ENCODE peak calls at places on chromosomes 11 and 22, in four cellular contexts. R is IMR-90, X is neuronal stem cell, V is H1. Q is an unnamed sample.

GRCh38 chr22:37211853-37212173 is 464 bp downstream of the SSTR3 start:
- DNase-seq in V (no peak), R (no peak), X (no peak), Q (no peak)

GRCh38 chr11:44632466-44633123 is 67.1 kb downstream of the CD82 start:
- DNase-seq in X (no peak), V (no peak), R (no peak), Q (peak; percentile 41)

GRCh38 chr11:86219291-86220193 is 25.0 kb upstream of the EED start:
- DNase-seq in X (no peak), V (no peak), R (no peak), Q (no peak)

GRCh38 chr11:65786008-65786785 is 666 bp upstream of the OVOL1 start:
- DNase-seq in V (no peak), X (no peak), R (no peak), Q (peak; percentile 60)

GRCh38 chr11:86101493-86101892 is 32.6 kb upstream of the PICALM start:
- DNase-seq in X (no peak), R (peak; percentile 54), V (no peak), Q (no peak)

GRCh38 chr22:46561435-46561905 is 24.1 kb upstream of the CELSR1 start:
- DNase-seq in R (peak; percentile 23), V (no peak), X (no peak), Q (no peak)

GRCh38 chr22:47663615-47664605 is 901.5 kb downstream of the TBC1D22A start:
- DNase-seq in V (no peak), R (no peak), X (no peak), Q (no peak)

GRCh38 chr11:35875466-35875865 is 68.4 kb upstream of the LDLRAD3 start:
- DNase-seq in X (no peak), R (no peak), V (no peak), Q (no peak)

GRCh38 chr11:77687088-77687487 is 49.5 kb upstream of the CLNS1A start:
- DNase-seq in R (no peak), V (no peak), X (no peak), Q (no peak)

GRCh38 chr22:34281738-34282137 is 361.5 kb upstream of the LARGE1 start:
- DNase-seq in V (no peak), R (no peak), X (no peak), Q (no peak)

GRCh38 chr11:19713221-19714092 is 820 bp downstream of the NAV2 start:
- DNase-seq in V (no peak), X (no peak), R (no peak), Q (peak; percentile 11)

GRCh38 chr22:17167486-17167885 is 8.4 kb upstream of the HDHD5 start:
- DNase-seq in V (no peak), R (no peak), X (no peak), Q (no peak)

GRCh38 chr11:69471329-69472052 is 10.0 kb upstream of the LINC01488 start:
- DNase-seq in R (peak; percentile 61), X (peak; percentile 68), V (no peak), Q (peak; percentile 4)

GRCh38 chr11:44865866-44866272 is 84.8 kb downstream of the TP53I11 start:
- DNase-seq in X (no peak), V (no peak), R (no peak), Q (no peak)

GRCh38 chr11:31953803-31954327 is 137.0 kb upstream of the RCN1 start:
- DNase-seq in X (no peak), V (no peak), R (no peak), Q (no peak)

GRCh38 chr11:35116245-35116644 is 22.7 kb upstream of the CD44 start:
- DNase-seq in V (no peak), R (no peak), X (no peak), Q (no peak)

GRCh38 chr22:31893460-31893859 is 50.9 kb upstream of the YWHAH start:
- DNase-seq in R (no peak), V (no peak), X (no peak), Q (no peak)

GRCh38 chr22:43236401-43237166 is 49.6 kb upstream of the TTLL12 start:
- DNase-seq in X (no peak), V (no peak), R (no peak), Q (no peak)

GRCh38 chr11:46743693-46744339 is 24.8 kb downstream of the F2 start:
- DNase-seq in V (no peak), R (peak; percentile 39), X (no peak), Q (no peak)

GRCh38 chr11:33778682-33779081 is 4.4 kb upstream of the FBXO3 start:
- DNase-seq in R (peak; percentile 83), V (no peak), X (no peak), Q (no peak)

GRCh38 chr11:73539506-73540084 is 58.3 kb downstream of the FAM168A start:
- DNase-seq in V (no peak), R (no peak), X (no peak), Q (no peak)

GRCh38 chr11:62542750-62543567 is 3.6 kb downstream of the AHNAK start:
- DNase-seq in R (peak; percentile 70), V (no peak), X (peak; percentile 76), Q (peak; percentile 79)

GRCh38 chr11:75820636-75821035 is 5.6 kb downstream of the UVRAG start:
- DNase-seq in V (no peak), R (peak; percentile 62), X (no peak), Q (no peak)

DNA sequence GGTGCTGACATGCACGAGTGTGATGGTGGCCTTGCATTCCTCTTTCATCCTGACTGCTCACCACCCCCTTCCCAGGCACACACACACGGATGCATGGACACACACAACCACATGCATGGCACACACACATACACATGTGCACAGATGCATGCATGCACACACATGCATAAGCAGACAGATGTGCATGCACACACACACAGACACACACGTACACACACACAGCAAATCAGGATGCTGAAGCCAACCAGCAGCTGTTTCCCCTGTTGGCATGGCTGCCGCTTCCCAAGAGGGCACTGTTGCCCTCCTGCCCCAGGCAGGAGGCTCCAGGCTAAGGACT is 15.3 kb downstream of the OSBPL5 start:
- DNase-seq in R (no peak), X (no peak), V (no peak), Q (no peak)
- H3K14ac ChIP-seq in R (no peak overlapping the region), X (peak overlapping the region; percentile 25), V (no peak overlapping the region), Q (no peak overlapping the region)

GRCh38 chr22:50482107-50483074 is 1.0 kb downstream of the ADM2 start:
- DNase-seq in X (no peak), R (no peak), V (no peak), Q (no peak)

GRCh38 chr22:50479686-50480085 is 1.7 kb upstream of the ADM2 start:
- DNase-seq in R (no peak), V (no peak), X (no peak), Q (no peak)

GRCh38 chr22:50481045-50481439 is 301 bp upstream of the ADM2 start:
- DNase-seq in R (no peak), X (no peak), V (no peak), Q (no peak)

GRCh38 chr22:50483106-50483505 is 1.8 kb downstream of the ADM2 start:
- DNase-seq in V (no peak), X (no peak), R (no peak), Q (no peak)

GRCh38 chr22:50481440-50482106 is at the start of gene ADM2:
- DNase-seq in V (no peak), R (no peak), X (peak; percentile 49), Q (peak; percentile 60)
- H3K14ac ChIP-seq in V (no peak within 1 kb of the TSS), R (peak within 1 kb of the TSS; percentile 85), X (peak within 1 kb of the TSS; percentile 63), Q (peak within 1 kb of the TSS; percentile 75)

GRCh38 chr22:44997060-44997459 is 12.7 kb downstream of the PHF21B start:
- DNase-seq in X (no peak), V (no peak), R (no peak), Q (no peak)
- H3K14ac ChIP-seq in X (peak overlapping the region; percentile 92), V (no peak overlapping the region), R (no peak overlapping the region), Q (no peak overlapping the region)

GRCh38 chr11:88175004-88175706 is at the start of gene RAB38:
- DNase-seq in V (peak; percentile 38), X (peak; percentile 41), R (peak; percentile 21), Q (peak; percentile 59)

GRCh38 chr11:88171982-88172381 is 3.3 kb downstream of the RAB38 start:
- DNase-seq in V (no peak), X (no peak), R (no peak), Q (peak; percentile 83)

GRCh38 chr11:88175707-88176066 is 444 bp upstream of the RAB38 start:
- DNase-seq in X (no peak), V (no peak), R (peak; percentile 7), Q (no peak)

GRCh38 chr11:88178211-88178610 is 3.0 kb upstream of the RAB38 start:
- DNase-seq in X (no peak), V (no peak), R (peak; percentile 32), Q (no peak)

GRCh38 chr11:88174627-88175003 is 628 bp downstream of the RAB38 start:
- DNase-seq in X (peak; percentile 29), V (peak; percentile 5), R (peak; percentile 86), Q (peak; percentile 17)
- H3K14ac ChIP-seq in X (no peak overlapping the region), V (no peak overlapping the region), R (no peak overlapping the region), Q (no peak overlapping the region)

DNA sequence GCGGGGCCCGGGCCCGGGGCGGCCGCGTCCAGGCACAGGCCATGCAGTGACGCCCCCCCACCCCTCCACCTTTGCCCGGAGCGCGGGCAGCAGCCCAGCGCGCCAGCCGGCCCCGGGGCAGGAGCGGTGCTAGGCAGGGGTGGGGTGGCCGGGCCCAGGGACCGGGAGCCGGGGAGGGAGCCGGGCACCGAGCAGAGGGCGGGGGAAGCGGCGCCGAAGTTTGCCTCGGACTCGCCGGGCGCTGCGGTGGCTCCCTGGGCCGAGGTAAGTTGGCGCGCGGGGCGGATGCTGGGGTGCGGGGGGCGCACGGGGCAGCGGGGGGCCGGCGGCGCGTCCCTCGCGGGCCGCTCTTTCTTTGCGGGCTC is 332 bp downstream of the TEAD1 start:
- DNase-seq in X (no peak), V (no peak), R (no peak), Q (no peak)
- H3K14ac ChIP-seq in X (no peak overlapping the region), V (no peak overlapping the region), R (no peak overlapping the region), Q (peak overlapping the region; percentile 86)

DNA sequence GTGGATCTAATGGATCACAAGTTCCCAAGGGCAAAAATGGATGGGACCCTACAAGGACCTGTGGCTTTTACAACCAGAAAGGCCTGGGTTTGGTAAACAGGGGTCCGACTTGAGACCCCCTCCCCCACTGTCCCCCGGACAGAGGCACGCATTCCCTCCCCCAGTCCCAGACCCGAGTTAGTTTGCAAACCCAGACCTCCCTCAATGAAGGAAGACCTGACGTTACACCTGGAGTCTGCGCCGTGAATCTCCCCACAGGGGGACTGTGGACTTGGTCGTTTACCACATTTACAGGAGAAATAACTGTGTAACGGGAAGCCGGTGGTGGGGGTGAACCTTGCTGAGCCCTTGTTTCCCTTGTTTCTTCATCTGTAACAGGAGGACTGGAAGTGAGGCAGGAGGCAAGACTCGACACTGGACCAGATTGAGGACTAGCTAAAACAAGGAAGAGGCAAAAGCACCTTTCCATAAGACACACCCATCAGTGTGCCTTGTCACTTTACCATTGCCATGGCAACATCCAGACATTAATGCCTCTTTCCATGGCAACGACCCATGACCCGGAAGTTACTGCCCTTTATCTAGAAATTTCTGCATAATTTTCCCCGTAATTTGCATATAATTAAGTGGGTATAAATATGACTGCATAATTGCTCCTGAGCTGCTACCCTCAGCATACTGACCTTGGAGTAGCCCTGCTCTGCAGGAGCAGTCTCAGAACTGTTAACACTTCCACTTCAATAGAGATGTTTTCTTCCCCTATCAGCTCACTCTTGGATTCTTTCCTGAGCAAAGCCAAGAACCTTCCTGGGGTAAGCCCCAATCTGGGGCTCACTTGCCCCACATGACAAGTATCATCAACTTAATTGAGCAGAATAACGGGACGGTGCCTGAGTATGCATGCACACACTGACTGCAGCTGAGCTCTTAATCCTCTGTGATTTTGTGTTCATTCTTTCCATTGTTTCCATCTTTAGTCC is 25.4 kb downstream of the PDGFB start:
- DNase-seq in R (no peak), X (no peak), V (no peak), Q (peak; percentile 51)
- H3K14ac ChIP-seq in R (no peak overlapping the region), X (no peak overlapping the region), V (no peak overlapping the region), Q (no peak overlapping the region)